ENCODE peak calls at places on chromosomes 16 and 17, in four cellular contexts. H is dorsolateral prefrontal cortex, F is brain microvascular endothelial cell, S is suprapubic skin. Y is an unnamed sample.

GRCh38 chr17:4565209-4566141 is 5.1 kb upstream of the GGT6 start:
- DNase-seq in S (no peak), F (peak), H (peak), Y (peak)

GRCh38 chr17:72804949-72805348 is 287.5 kb downstream of the SLC39A11 start:
- DNase-seq in S (no peak), F (no peak), H (no peak), Y (no peak)

GRCh38 chr17:36593651-36594316 is 2.1 kb downstream of the DHRS11 start:
- DNase-seq in H (no peak), S (no peak), F (no peak), Y (no peak)

GRCh38 chr17:72075995-72076677 is 44.7 kb upstream of the SOX9 start:
- DNase-seq in S (no peak), H (no peak), F (no peak), Y (no peak)

GRCh38 chr16:84790291-84790690 is 29.5 kb upstream of the CRISPLD2 start:
- DNase-seq in H (no peak), F (no peak), S (no peak), Y (no peak)

GRCh38 chr16:51839697-51840462 is 688.8 kb upstream of the SALL1 start:
- DNase-seq in F (no peak), H (no peak), S (no peak), Y (no peak)

GRCh38 chr17:64095144-64095882 is 34.6 kb downstream of the ERN1 start:
- DNase-seq in H (no peak), S (no peak), F (no peak), Y (no peak)

GRCh38 chr16:22933173-22933572 is 119.2 kb downstream of the HS3ST2 start:
- DNase-seq in H (no peak), F (no peak), S (no peak), Y (no peak)

GRCh38 chr17:61579961-61580360 is 11.1 kb downstream of the NACA2 start:
- DNase-seq in F (no peak), H (no peak), S (no peak), Y (no peak)

DNA sequence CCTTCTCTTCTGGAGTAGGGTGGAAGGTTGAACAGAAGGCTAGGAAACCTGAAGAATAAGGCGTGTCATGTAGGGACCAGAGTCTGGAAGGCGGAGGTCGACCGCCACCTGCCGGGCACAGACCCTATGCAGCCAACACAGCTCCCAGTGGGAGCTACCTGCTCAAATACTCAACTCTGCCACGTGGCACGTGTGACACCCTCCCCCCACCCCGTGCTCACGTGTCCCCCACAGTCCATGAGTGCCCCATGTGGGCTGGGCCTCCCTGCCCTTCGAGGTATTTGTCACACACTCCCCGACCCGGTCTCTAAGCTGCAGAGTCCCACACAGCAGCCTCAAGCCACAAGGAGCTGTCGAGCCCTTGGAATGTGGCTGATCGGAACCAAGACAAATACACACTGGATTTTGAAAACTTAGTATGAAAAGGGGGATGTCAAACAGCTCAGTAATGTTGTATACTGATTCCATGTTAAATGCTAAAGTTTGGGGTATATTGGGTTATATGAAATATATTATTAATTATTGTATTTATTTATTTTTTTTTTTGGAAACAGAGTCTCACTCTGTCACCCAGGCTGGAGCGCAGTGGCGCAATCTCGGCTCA is 11.7 kb downstream of the HID1 start:
- DNase-seq in H (no peak), S (no peak), F (peak), Y (peak)
- TF ChIP-seq CTCF in H (no peak), S (peak), F (peak), Y (peak)

GRCh38 chr17:50364715-50365114 is 8.3 kb downstream of the MRPL27 start:
- DNase-seq in F (no peak), H (no peak), S (peak), Y (no peak)
- TF ChIP-seq CTCF in F (peak), H (no peak), S (no peak), Y (no peak)

GRCh38 chr17:75289122-75289831 is at the start of gene SLC25A19:
- DNase-seq in F (peak), S (peak), H (peak), Y (peak)
- TF ChIP-seq CTCF in F (peak), S (no peak), H (peak), Y (peak)

GRCh38 chr17:81037783-81038733 is 3.1 kb downstream of the BAIAP2 start:
- DNase-seq in H (no peak), S (no peak), F (no peak), Y (no peak)
- TF ChIP-seq CTCF in H (no peak), S (no peak), F (peak), Y (no peak)

DNA sequence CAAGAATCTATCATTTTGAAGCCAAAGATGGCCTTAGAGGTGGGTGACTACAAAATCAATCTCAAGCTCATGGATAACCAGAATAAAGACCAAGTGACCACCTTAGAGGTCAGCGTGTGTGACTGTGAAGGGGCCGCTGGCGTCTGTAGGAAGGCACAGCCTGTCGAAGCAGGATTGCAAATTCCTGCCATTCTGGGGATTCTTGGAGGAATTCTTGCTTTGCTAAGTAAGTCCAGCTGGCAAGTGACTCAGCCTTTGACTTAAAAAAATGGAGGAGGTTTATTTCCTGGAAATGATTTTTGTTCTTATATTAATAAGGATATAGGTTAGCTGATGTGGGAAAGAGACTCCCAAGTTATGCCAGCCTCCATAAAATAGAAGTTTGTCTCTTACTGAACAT is 19.9 kb upstream of the TANGO6 start:
- DNase-seq in F (peak), H (no peak), S (no peak), Y (no peak)
- TF ChIP-seq CTCF in F (no peak), H (no peak), S (no peak), Y (no peak)

Y was measured in GM13977.